ENCODE peak calls at places on chromosomes 5 and 9, in four cellular contexts. One of them, this sample, is unnamed.

GRCh38 chr5:82354543-82354942 is 76.4 kb upstream of the RPS23 start:
- DNase-seq in NB4: no peak
- DNase-seq in CD14-positive monocyte: no peak
- DNase-seq in heart left ventricle: no peak
- DNase-seq in this sample: no peak

GRCh38 chr9:122394265-122395242 is 23.7 kb downstream of the PTGS1 start:
- DNase-seq in NB4: no peak
- DNase-seq in CD14-positive monocyte: no peak
- DNase-seq in heart left ventricle: peak
- DNase-seq in this sample: peak

GRCh38 chr9:79020266-79020665 is 551.5 kb upstream of the TLE4 start:
- DNase-seq in NB4: no peak
- DNase-seq in CD14-positive monocyte: no peak
- DNase-seq in heart left ventricle: no peak
- DNase-seq in this sample: no peak

GRCh38 chr5:8349855-8350254 is 480.9 kb downstream of the MTRR start:
- DNase-seq in NB4: no peak
- DNase-seq in CD14-positive monocyte: no peak
- DNase-seq in heart left ventricle: no peak
- DNase-seq in this sample: no peak

GRCh38 chr9:115262952-115263351 is 145.0 kb upstream of the TNC start:
- DNase-seq in NB4: no peak
- DNase-seq in CD14-positive monocyte: no peak
- DNase-seq in heart left ventricle: no peak
- DNase-seq in this sample: no peak

GRCh38 chr5:113330533-113331200 is 104.1 kb downstream of the TSSK1B start:
- DNase-seq in NB4: peak
- DNase-seq in CD14-positive monocyte: no peak
- DNase-seq in heart left ventricle: peak
- DNase-seq in this sample: no peak

GRCh38 chr9:83313771-83314170 is 224.4 kb downstream of the FRMD3 start:
- DNase-seq in NB4: no peak
- DNase-seq in CD14-positive monocyte: no peak
- DNase-seq in heart left ventricle: no peak
- DNase-seq in this sample: no peak

GRCh38 chr9:7273575-7273974 is 515.8 kb downstream of the KDM4C start:
- DNase-seq in NB4: peak
- DNase-seq in CD14-positive monocyte: no peak
- DNase-seq in heart left ventricle: no peak
- DNase-seq in this sample: no peak

GRCh38 chr5:149271195-149271716 is 403 bp upstream of the AFAP1L1 start:
- DNase-seq in NB4: peak
- DNase-seq in CD14-positive monocyte: no peak
- DNase-seq in heart left ventricle: no peak
- DNase-seq in this sample: no peak

GRCh38 chr9:133762488-133763271 is 24.5 kb upstream of the SARDH start:
- DNase-seq in NB4: no peak
- DNase-seq in CD14-positive monocyte: no peak
- DNase-seq in heart left ventricle: no peak
- DNase-seq in this sample: no peak

DNA sequence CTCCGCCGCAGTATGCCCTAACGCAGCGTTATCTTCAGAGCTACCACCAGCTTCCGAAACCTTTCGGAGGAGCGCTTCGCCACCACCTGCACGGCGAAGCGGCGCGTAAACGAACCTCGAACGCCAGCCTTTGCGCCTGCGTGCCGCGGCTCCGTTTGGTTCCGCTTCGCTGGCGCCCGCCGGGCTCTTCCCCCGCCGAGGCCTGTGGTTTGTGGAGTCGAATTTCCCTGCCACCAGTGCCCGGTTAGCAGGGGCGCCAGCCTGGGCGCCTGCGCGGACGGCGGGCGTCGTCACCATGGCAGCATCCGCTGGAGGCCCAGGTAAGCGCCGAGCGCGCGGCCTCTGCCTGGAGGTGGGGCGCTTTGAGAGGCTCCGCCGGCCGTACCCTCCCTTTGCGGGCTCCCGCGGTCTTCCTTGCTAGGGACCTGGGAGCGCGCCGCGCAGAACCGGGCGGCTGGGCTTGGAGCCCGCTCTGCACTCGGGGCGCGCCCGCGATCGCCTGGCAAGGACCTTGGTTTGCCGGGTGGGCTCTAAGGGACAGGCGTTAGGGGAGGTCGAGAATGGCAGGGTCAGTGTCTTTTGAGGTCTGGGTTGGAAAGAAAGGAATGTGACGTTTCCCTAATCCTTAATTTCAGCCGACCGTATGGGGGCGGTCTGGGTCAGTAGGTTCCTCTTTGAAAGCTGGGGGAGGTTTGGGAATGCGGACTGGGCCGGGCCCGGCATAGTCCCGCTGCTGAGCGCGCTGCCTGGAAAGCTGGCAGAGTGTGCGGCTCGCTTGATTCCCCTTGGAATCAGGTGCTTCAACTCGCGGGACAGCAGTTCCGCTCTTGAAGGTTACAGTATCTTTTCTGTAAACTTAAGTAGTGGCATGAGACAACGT is at the start of gene FAM151B:
- DNase-seq in NB4: peak
- DNase-seq in CD14-positive monocyte: peak
- DNase-seq in heart left ventricle: peak
- DNase-seq in this sample: peak
- TF ChIP-seq CTCF in NB4: no peak
- TF ChIP-seq CTCF in CD14-positive monocyte: no peak
- TF ChIP-seq CTCF in heart left ventricle: no peak
- TF ChIP-seq CTCF in this sample: peak

GRCh38 chr5:88660947-88661869 is 221.8 kb downstream of the MEF2C start:
- DNase-seq in NB4: peak
- DNase-seq in CD14-positive monocyte: no peak
- DNase-seq in heart left ventricle: peak
- DNase-seq in this sample: peak
- TF ChIP-seq CTCF in NB4: no peak
- TF ChIP-seq CTCF in CD14-positive monocyte: no peak
- TF ChIP-seq CTCF in heart left ventricle: no peak
- TF ChIP-seq CTCF in this sample: no peak

GRCh38 chr9:126945682-126946081 is 31.1 kb downstream of the RALGPS1 start:
- DNase-seq in NB4: peak
- DNase-seq in CD14-positive monocyte: no peak
- DNase-seq in heart left ventricle: no peak
- DNase-seq in this sample: no peak

GRCh38 chr9:126953089-126953809 is 38.7 kb downstream of the RALGPS1 start:
- DNase-seq in NB4: no peak
- DNase-seq in CD14-positive monocyte: no peak
- DNase-seq in heart left ventricle: no peak
- DNase-seq in this sample: no peak

GRCh38 chr9:126942369-126942768 is 27.8 kb downstream of the RALGPS1 start:
- DNase-seq in NB4: no peak
- DNase-seq in CD14-positive monocyte: no peak
- DNase-seq in heart left ventricle: no peak
- DNase-seq in this sample: no peak

GRCh38 chr9:126952180-126952960 is 37.8 kb downstream of the RALGPS1 start:
- DNase-seq in NB4: no peak
- DNase-seq in CD14-positive monocyte: no peak
- DNase-seq in heart left ventricle: no peak
- DNase-seq in this sample: no peak

GRCh38 chr9:126947529-126947928 is 32.9 kb downstream of the RALGPS1 start:
- DNase-seq in NB4: no peak
- DNase-seq in CD14-positive monocyte: no peak
- DNase-seq in heart left ventricle: no peak
- DNase-seq in this sample: no peak
- TF ChIP-seq CTCF in NB4: no peak
- TF ChIP-seq CTCF in CD14-positive monocyte: no peak
- TF ChIP-seq CTCF in heart left ventricle: no peak
- TF ChIP-seq CTCF in this sample: no peak

GRCh38 chr5:181086410-181087229 is 44.3 kb downstream of the OR2V1 start:
- DNase-seq in NB4: no peak
- DNase-seq in CD14-positive monocyte: no peak
- DNase-seq in heart left ventricle: no peak
- DNase-seq in this sample: no peak

GRCh38 chr5:181081989-181082388 is 41.9 kb downstream of the BTNL9 start:
- DNase-seq in NB4: no peak
- DNase-seq in CD14-positive monocyte: no peak
- DNase-seq in heart left ventricle: no peak
- DNase-seq in this sample: no peak

GRCh38 chr5:181088289-181088688 is 42.7 kb downstream of the OR2V1 start:
- DNase-seq in NB4: peak
- DNase-seq in CD14-positive monocyte: no peak
- DNase-seq in heart left ventricle: no peak
- DNase-seq in this sample: no peak

GRCh38 chr5:181087309-181087708 is 43.7 kb downstream of the OR2V1 start:
- DNase-seq in NB4: peak
- DNase-seq in CD14-positive monocyte: no peak
- DNase-seq in heart left ventricle: no peak
- DNase-seq in this sample: no peak

GRCh38 chr5:181084631-181085195 is 44.6 kb downstream of the BTNL9 start:
- DNase-seq in NB4: no peak
- DNase-seq in CD14-positive monocyte: no peak
- DNase-seq in heart left ventricle: no peak
- DNase-seq in this sample: no peak
- TF ChIP-seq CTCF in NB4: no peak
- TF ChIP-seq CTCF in CD14-positive monocyte: no peak
- TF ChIP-seq CTCF in heart left ventricle: no peak
- TF ChIP-seq CTCF in this sample: no peak

GRCh38 chr9:33187519-33188218 is 20.5 kb upstream of the B4GALT1 start:
- DNase-seq in NB4: no peak
- DNase-seq in CD14-positive monocyte: no peak
- DNase-seq in heart left ventricle: peak
- DNase-seq in this sample: peak
- TF ChIP-seq CTCF in NB4: no peak
- TF ChIP-seq CTCF in CD14-positive monocyte: no peak
- TF ChIP-seq CTCF in heart left ventricle: no peak
- TF ChIP-seq CTCF in this sample: no peak

GRCh38 chr9:114049453-114050225 is 28.5 kb downstream of the AMBP start:
- DNase-seq in NB4: no peak
- DNase-seq in CD14-positive monocyte: no peak
- DNase-seq in heart left ventricle: no peak
- DNase-seq in this sample: no peak

GRCh38 chr9:114048533-114049452 is 29.3 kb downstream of the AMBP start:
- DNase-seq in NB4: no peak
- DNase-seq in CD14-positive monocyte: no peak
- DNase-seq in heart left ventricle: no peak
- DNase-seq in this sample: no peak

GRCh38 chr9:114046237-114046755 is 31.8 kb downstream of the AMBP start:
- DNase-seq in NB4: no peak
- DNase-seq in CD14-positive monocyte: no peak
- DNase-seq in heart left ventricle: no peak
- DNase-seq in this sample: no peak

GRCh38 chr9:114046876-114047275 is 31.2 kb downstream of the AMBP start:
- DNase-seq in NB4: no peak
- DNase-seq in CD14-positive monocyte: no peak
- DNase-seq in heart left ventricle: no peak
- DNase-seq in this sample: no peak

GRCh38 chr9:114047717-114048116 is 30.4 kb downstream of the AMBP start:
- DNase-seq in NB4: peak
- DNase-seq in CD14-positive monocyte: no peak
- DNase-seq in heart left ventricle: no peak
- DNase-seq in this sample: no peak
- TF ChIP-seq CTCF in NB4: no peak
- TF ChIP-seq CTCF in CD14-positive monocyte: no peak
- TF ChIP-seq CTCF in heart left ventricle: no peak
- TF ChIP-seq CTCF in this sample: peak

This sample was measured in astrocyte of the cerebellum.